ENCODE peak calls at places on chromosome 20, in four cellular contexts. O is heart left ventricle; R is CD8-positive, alpha-beta T cell; K is A673. E is an unnamed sample. For H3K4me1, the result is how much of the 10 kb centered on the place peaks cover.

GRCh38 chr20:60262967-60263603 is 304.9 kb downstream of the CDH26 start:
- DNase-seq in O (no peak), R (peak), K (peak), E (peak)

GRCh38 chr20:47392015-47392720 is 35.7 kb upstream of the ZMYND8 start:
- DNase-seq in K (peak), R (no peak), O (no peak), E (no peak)

GRCh38 chr20:58712823-58713731 is 20.5 kb downstream of the NPEPL1 start:
- DNase-seq in K (no peak), O (no peak), R (peak), E (no peak)

GRCh38 chr20:64083380-64084208 is 604 bp downstream of the LKAAEAR1 start:
- DNase-seq in R (peak), K (peak), O (peak), E (peak)

GRCh38 chr20:60191014-60191413 is 232.8 kb downstream of the CDH26 start:
- DNase-seq in R (no peak), K (no peak), O (no peak), E (no peak)

GRCh38 chr20:41011551-41012067 is 17.0 kb upstream of the TOP1 start:
- DNase-seq in K (no peak), R (no peak), O (no peak), E (no peak)

GRCh38 chr20:15011631-15012030 is 674.2 kb upstream of the FLRT3 start:
- DNase-seq in K (no peak), O (no peak), R (no peak), E (no peak)

GRCh38 chr20:41049451-41049850 is 20.8 kb downstream of the TOP1 start:
- DNase-seq in O (no peak), R (no peak), K (no peak), E (no peak)

GRCh38 chr20:31996996-31997395 is 13.2 kb upstream of the CCM2L start:
- DNase-seq in O (no peak), R (no peak), K (no peak), E (no peak)

GRCh38 chr20:32003325-32003724 is 6.9 kb upstream of the CCM2L start:
- DNase-seq in K (no peak), R (no peak), O (no peak), E (no peak)

GRCh38 chr20:31998246-31998645 is 12.0 kb upstream of the CCM2L start:
- DNase-seq in O (no peak), K (no peak), R (no peak), E (no peak)
- TF ChIP-seq CTCF in O (no peak), K (no peak), R (no peak), E (no peak)

DNA sequence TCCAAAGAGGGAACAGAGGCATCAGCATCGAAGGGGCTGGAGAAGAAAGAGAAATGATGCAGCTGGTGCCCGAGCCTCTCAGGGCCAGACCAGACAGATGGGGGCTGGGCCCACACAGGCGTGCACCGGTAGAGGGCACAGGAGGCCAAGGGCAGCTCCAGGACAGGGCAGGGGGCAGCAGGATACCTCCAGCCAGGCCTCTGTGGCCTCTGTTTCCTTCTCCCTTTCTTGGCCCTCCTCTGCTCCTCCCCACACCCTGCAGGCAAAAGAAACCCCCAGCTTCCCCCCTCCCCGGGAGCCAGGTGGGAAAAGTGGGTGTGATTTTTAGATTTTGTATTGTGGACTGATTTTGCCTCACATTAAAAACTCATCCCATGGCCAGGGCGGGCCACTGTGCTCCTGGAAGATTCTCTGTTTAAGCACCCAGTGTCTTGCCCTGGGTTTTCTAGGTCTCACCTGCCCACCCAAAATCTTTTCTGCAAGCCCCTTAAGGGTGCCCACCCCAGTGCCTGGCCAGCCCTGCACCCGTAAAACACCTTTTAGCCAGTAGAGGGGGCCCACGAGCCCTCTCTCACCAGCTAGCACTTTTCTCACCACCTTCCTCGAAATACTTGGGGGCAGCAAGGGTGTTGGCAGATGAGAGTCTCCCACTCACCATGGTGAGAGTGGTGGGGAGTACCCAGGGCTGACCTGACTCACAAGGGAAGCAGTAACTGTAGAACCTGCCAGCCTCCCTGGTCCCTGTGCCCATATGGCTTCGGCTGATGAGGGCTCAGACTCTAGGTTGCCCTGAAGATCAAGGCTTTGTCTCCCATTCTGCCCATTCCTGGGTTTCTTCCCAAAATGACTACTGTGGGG is 35.7 kb upstream of the ID1 start:
- DNase-seq in R (peak), K (peak), O (peak), E (peak)
- H3K4me1 ChIP-seq in R (under half), K (under half), O (under half), E (under half)

GRCh38 chr20:32115196-32115767 is 5.8 kb downstream of the TM9SF4 start:
- DNase-seq in K (no peak), O (no peak), R (no peak), E (no peak)
- H3K27ac ChIP-seq in K (no peak), O (no peak), R (no peak), E (no peak)

GRCh38 chr20:45011108-45011526 is 44.8 kb downstream of the STK4 start:
- DNase-seq in K (peak), O (peak), R (peak), E (peak)
- TF ChIP-seq CTCF in K (peak), O (peak), R (peak), E (peak)

DNA sequence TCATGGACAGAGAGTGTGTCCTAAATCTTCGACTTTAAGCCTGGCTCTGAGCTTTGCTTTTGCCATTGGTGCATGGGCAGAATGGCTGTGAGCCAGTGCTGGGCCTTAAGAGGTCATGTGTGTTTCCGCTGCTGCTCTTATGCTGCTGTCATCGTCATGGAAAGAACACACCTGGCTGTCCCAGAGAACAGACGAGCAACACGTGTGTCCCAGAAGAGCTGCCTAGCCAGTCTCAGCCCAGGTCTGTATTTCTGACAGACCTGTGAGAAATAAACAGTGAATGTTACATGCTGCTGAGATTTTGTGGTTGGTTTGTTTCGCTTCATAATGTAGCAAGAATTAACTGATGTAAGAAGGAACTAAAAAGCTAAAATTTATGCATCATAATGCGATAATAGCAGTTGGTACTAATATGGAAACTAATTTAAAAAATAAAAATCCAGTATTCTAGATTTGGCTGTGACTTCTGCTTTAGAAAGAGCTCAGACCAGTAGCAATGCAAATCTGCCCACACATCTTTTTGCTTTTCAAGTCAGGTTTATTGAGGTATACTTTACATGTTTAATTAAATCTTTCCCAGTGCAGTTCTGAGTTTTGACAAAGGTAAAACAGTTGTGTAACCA is 11.5 kb upstream of the SCP2D1 start:
- DNase-seq in R (no peak), K (no peak), O (no peak), E (no peak)
- H3K4me1 ChIP-seq in R (under half), K (under half), O (under half), E (under half)